ENCODE peak calls at places on chromosomes 2 and 18, in four cellular contexts. D is left lobe of liver, Y is stomach, R is posterior cingulate gyrus. W is an unnamed sample.

GRCh38 chr2:138716183-138716582 is 64.0 kb downstream of the NXPH2 start:
- DNase-seq in R (no peak), Y (no peak), D (no peak), W (no peak)

GRCh38 chr2:238754259-238754658 is 93.6 kb upstream of the TWIST2 start:
- DNase-seq in Y (no peak), D (peak), R (no peak), W (no peak)

GRCh38 chr2:112679484-112679883 is 33.7 kb downstream of the SLC20A1 start:
- DNase-seq in Y (no peak), R (peak), D (no peak), W (no peak)

GRCh38 chr2:203811491-203812221 is 55.9 kb upstream of the CTLA4 start:
- DNase-seq in Y (peak), R (peak), D (peak), W (peak)

GRCh38 chr18:77007251-77007650 is 125.3 kb downstream of the MBP start:
- DNase-seq in D (no peak), R (peak), Y (no peak), W (no peak)

GRCh38 chr18:71784777-71785176 is 759.4 kb downstream of the CBLN2 start:
- DNase-seq in R (no peak), Y (no peak), D (no peak), W (no peak)

GRCh38 chr18:10015288-10015701 is 101.5 kb downstream of the VAPA start:
- DNase-seq in Y (no peak), R (no peak), D (peak), W (no peak)

GRCh38 chr2:142472382-142472781 is 341.6 kb upstream of the LRP1B start:
- DNase-seq in Y (no peak), D (no peak), R (no peak), W (no peak)

GRCh38 chr18:9101730-9102390 is 639 bp upstream of the NDUFV2 start:
- DNase-seq in D (no peak), R (no peak), Y (no peak), W (peak)

GRCh38 chr18:63994783-63995399 is 25.0 kb downstream of the SERPINB8 start:
- DNase-seq in D (no peak), Y (peak), R (peak), W (no peak)

GRCh38 chr18:56962322-56962721 is 184.6 kb upstream of the BOD1L2 start:
- DNase-seq in Y (no peak), R (no peak), D (no peak), W (no peak)

GRCh38 chr2:241177526-241177925 is 11.0 kb upstream of the ANO7 start:
- DNase-seq in D (no peak), R (peak), Y (no peak), W (no peak)